ENCODE peak calls at places on chromosomes 16 and 17, in seven cellular contexts. One of them, this sample, is unnamed.

GRCh38 chr17:82822281-82822680 is 17.5 kb downstream of the ZNF750 start:
- DNase-seq in stomach: no peak
- DNase-seq in cardiac muscle cell: no peak
- DNase-seq in endodermal cell: no peak
- DNase-seq in fibroblast of pulmonary artery: no peak
- DNase-seq in HFFc6: no peak
- DNase-seq in Panc1: no peak
- DNase-seq in this sample: no peak

GRCh38 chr17:41196068-41196467 is 6.4 kb downstream of the KRTAP9-1 start:
- DNase-seq in Panc1: no peak
- DNase-seq in fibroblast of pulmonary artery: no peak
- DNase-seq in endodermal cell: no peak
- DNase-seq in cardiac muscle cell: no peak
- DNase-seq in HFFc6: no peak
- DNase-seq in stomach: no peak
- DNase-seq in this sample: no peak

GRCh38 chr17:15257316-15257925 is 7.7 kb downstream of the PMP22 start:
- DNase-seq in Panc1: peak; percentile 53
- DNase-seq in stomach: peak; percentile 76
- DNase-seq in HFFc6: peak; percentile 82
- DNase-seq in fibroblast of pulmonary artery: peak; percentile 78
- DNase-seq in cardiac muscle cell: peak; percentile 74
- DNase-seq in endodermal cell: peak; percentile 95
- DNase-seq in this sample: peak; percentile 38

GRCh38 chr17:18028684-18029540 is 10.1 kb downstream of the ATPAF2 start:
- DNase-seq in endodermal cell: peak; percentile 42
- DNase-seq in fibroblast of pulmonary artery: no peak
- DNase-seq in HFFc6: no peak
- DNase-seq in Panc1: no peak
- DNase-seq in stomach: no peak
- DNase-seq in cardiac muscle cell: no peak
- DNase-seq in this sample: no peak

GRCh38 chr17:15883617-15884111 is 61.3 kb upstream of the ADORA2B start:
- DNase-seq in endodermal cell: no peak
- DNase-seq in cardiac muscle cell: no peak
- DNase-seq in Panc1: peak; percentile 67
- DNase-seq in stomach: no peak
- DNase-seq in HFFc6: peak; percentile 69
- DNase-seq in fibroblast of pulmonary artery: peak; percentile 86
- DNase-seq in this sample: peak; percentile 62

GRCh38 chr16:49417354-49417753 is 43.8 kb downstream of the C16orf78 start:
- DNase-seq in endodermal cell: no peak
- DNase-seq in stomach: no peak
- DNase-seq in cardiac muscle cell: no peak
- DNase-seq in fibroblast of pulmonary artery: no peak
- DNase-seq in HFFc6: no peak
- DNase-seq in Panc1: no peak
- DNase-seq in this sample: no peak

GRCh38 chr17:79997004-79997673 is 38.5 kb downstream of the TBC1D16 start:
- DNase-seq in HFFc6: no peak
- DNase-seq in Panc1: no peak
- DNase-seq in cardiac muscle cell: no peak
- DNase-seq in stomach: no peak
- DNase-seq in endodermal cell: no peak
- DNase-seq in fibroblast of pulmonary artery: no peak
- DNase-seq in this sample: no peak

GRCh38 chr16:66289051-66289680 is 77.3 kb upstream of the CDH5 start:
- DNase-seq in endodermal cell: peak; percentile 38
- DNase-seq in HFFc6: no peak
- DNase-seq in cardiac muscle cell: no peak
- DNase-seq in fibroblast of pulmonary artery: no peak
- DNase-seq in stomach: no peak
- DNase-seq in Panc1: no peak
- DNase-seq in this sample: no peak

GRCh38 chr17:17366941-17367885 is 64.0 kb downstream of the NT5M start:
- DNase-seq in Panc1: no peak
- DNase-seq in HFFc6: no peak
- DNase-seq in fibroblast of pulmonary artery: no peak
- DNase-seq in cardiac muscle cell: no peak
- DNase-seq in stomach: no peak
- DNase-seq in endodermal cell: peak; percentile 45
- DNase-seq in this sample: no peak

GRCh38 chr17:40307691-40308289 is 1.2 kb upstream of the RARA start:
- DNase-seq in stomach: no peak
- DNase-seq in fibroblast of pulmonary artery: peak; percentile 51
- DNase-seq in cardiac muscle cell: no peak
- DNase-seq in HFFc6: no peak
- DNase-seq in endodermal cell: no peak
- DNase-seq in Panc1: no peak
- DNase-seq in this sample: no peak

GRCh38 chr17:78378225-78379133 is at the start of gene PGS1:
- DNase-seq in stomach: peak; percentile 83
- DNase-seq in endodermal cell: peak; percentile 94
- DNase-seq in fibroblast of pulmonary artery: peak; percentile 74
- DNase-seq in Panc1: no peak
- DNase-seq in cardiac muscle cell: peak; percentile 84
- DNase-seq in HFFc6: peak; percentile 62
- DNase-seq in this sample: no peak

GRCh38 chr17:44786551-44787081 is 27.8 kb downstream of the ADAM11 start:
- DNase-seq in endodermal cell: peak; percentile 54
- DNase-seq in cardiac muscle cell: peak; percentile 83
- DNase-seq in stomach: no peak
- DNase-seq in fibroblast of pulmonary artery: no peak
- DNase-seq in HFFc6: no peak
- DNase-seq in Panc1: no peak
- DNase-seq in this sample: no peak

GRCh38 chr17:64111831-64112230 is 18.1 kb downstream of the ERN1 start:
- DNase-seq in fibroblast of pulmonary artery: no peak
- DNase-seq in cardiac muscle cell: no peak
- DNase-seq in Panc1: no peak
- DNase-seq in stomach: no peak
- DNase-seq in endodermal cell: no peak
- DNase-seq in HFFc6: no peak
- DNase-seq in this sample: no peak

GRCh38 chr16:58970775-58971174 is 236.7 kb upstream of the GOT2 start:
- DNase-seq in fibroblast of pulmonary artery: peak; percentile 4
- DNase-seq in HFFc6: peak; percentile 23
- DNase-seq in Panc1: no peak
- DNase-seq in stomach: no peak
- DNase-seq in endodermal cell: no peak
- DNase-seq in cardiac muscle cell: no peak
- DNase-seq in this sample: no peak

DNA sequence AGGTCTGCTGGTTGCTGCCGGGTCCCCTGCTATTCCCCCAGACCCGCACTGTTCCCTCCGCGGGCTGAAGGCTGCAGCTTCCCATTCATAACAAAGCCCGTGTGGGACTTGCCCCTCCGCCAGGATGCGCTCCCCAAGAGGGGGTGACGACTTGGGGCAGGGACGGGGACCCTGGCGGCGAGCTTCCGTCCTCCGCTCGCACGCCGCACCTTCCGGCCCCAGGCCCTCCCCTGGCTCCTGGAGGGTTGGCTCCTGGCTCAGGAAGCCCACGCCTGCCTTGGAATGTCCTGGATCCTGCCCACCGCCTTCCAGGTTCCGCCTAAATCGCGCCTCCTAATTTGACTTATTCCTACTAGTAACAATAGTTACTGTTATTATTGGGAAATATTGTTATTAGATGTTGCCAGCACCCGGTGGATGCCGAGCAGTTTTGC is 1.1 kb upstream of the TFAP4 start:
- DNase-seq in Panc1: no peak
- DNase-seq in cardiac muscle cell: peak; percentile 61
- DNase-seq in HFFc6: peak; percentile 19
- DNase-seq in fibroblast of pulmonary artery: peak; percentile 75
- DNase-seq in endodermal cell: peak; percentile 92
- DNase-seq in stomach: peak; percentile 62
- DNase-seq in this sample: no peak
- TF ChIP-seq CTCF in Panc1: no peak
- TF ChIP-seq CTCF in cardiac muscle cell: peak; percentile 35
- TF ChIP-seq CTCF in HFFc6: peak; percentile 64
- TF ChIP-seq CTCF in fibroblast of pulmonary artery: no peak
- TF ChIP-seq CTCF in endodermal cell: peak; percentile 82
- TF ChIP-seq CTCF in stomach: peak; percentile 20
- TF ChIP-seq CTCF in this sample: peak; percentile 34

GRCh38 chr16:85481206-85481605 is 131.9 kb upstream of the GSE1 start:
- DNase-seq in cardiac muscle cell: no peak
- DNase-seq in fibroblast of pulmonary artery: no peak
- DNase-seq in stomach: no peak
- DNase-seq in endodermal cell: no peak
- DNase-seq in Panc1: no peak
- DNase-seq in HFFc6: no peak
- DNase-seq in this sample: no peak

GRCh38 chr16:85481738-85482137 is 131.4 kb upstream of the GSE1 start:
- DNase-seq in HFFc6: no peak
- DNase-seq in cardiac muscle cell: no peak
- DNase-seq in stomach: no peak
- DNase-seq in endodermal cell: no peak
- DNase-seq in fibroblast of pulmonary artery: no peak
- DNase-seq in Panc1: no peak
- DNase-seq in this sample: no peak

GRCh38 chr16:85477801-85478363 is 135.2 kb upstream of the GSE1 start:
- DNase-seq in fibroblast of pulmonary artery: no peak
- DNase-seq in Panc1: no peak
- DNase-seq in stomach: no peak
- DNase-seq in endodermal cell: no peak
- DNase-seq in cardiac muscle cell: no peak
- DNase-seq in HFFc6: no peak
- DNase-seq in this sample: no peak

GRCh38 chr16:85480727-85481101 is 132.4 kb upstream of the GSE1 start:
- DNase-seq in endodermal cell: no peak
- DNase-seq in Panc1: no peak
- DNase-seq in fibroblast of pulmonary artery: no peak
- DNase-seq in cardiac muscle cell: no peak
- DNase-seq in stomach: no peak
- DNase-seq in HFFc6: no peak
- DNase-seq in this sample: no peak

DNA sequence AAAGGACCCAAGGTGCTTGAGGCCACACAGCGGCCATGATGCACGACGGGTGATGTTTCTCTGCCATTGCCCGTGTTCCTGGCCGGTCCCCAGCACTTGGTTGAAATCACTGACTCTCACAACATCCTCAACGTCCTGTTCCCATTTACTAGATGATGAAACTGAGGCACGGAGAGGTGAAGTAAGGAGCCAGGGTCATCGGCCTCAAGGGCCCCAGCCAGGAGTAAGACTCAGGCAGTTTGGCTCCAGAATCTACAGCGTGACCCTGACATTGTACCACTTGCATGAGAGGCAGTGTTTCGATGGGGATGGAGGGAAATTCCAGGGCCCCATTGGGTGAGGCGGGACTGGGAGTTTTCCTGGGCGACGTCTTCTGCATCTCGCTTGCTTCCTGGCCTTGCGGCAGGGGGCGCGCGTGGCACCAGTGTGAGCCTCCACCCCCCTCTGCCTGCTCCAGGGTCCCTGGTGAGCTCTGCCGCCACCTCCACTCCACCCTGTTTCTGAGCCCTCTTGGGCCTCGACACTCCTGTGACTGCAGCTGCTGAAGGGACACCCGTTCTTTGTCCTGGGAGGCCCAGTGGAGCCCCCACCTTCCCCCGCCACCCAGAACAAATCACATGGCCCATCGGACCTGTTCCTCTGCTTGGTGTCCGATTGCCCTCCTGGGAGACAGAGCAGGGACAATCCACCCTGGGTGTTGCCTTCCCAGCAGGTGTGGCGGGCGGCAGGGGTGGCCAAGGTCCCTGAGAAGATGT is 133.0 kb upstream of the GSE1 start:
- DNase-seq in endodermal cell: peak; percentile 84
- DNase-seq in stomach: peak; percentile 72
- DNase-seq in Panc1: no peak
- DNase-seq in fibroblast of pulmonary artery: no peak
- DNase-seq in HFFc6: no peak
- DNase-seq in cardiac muscle cell: peak; percentile 67
- DNase-seq in this sample: no peak
- TF ChIP-seq CTCF in endodermal cell: peak; percentile 64
- TF ChIP-seq CTCF in stomach: peak; percentile 56
- TF ChIP-seq CTCF in Panc1: no peak
- TF ChIP-seq CTCF in fibroblast of pulmonary artery: no peak
- TF ChIP-seq CTCF in HFFc6: no peak
- TF ChIP-seq CTCF in cardiac muscle cell: peak; percentile 14
- TF ChIP-seq CTCF in this sample: peak; percentile 12

GRCh38 chr17:49583226-49583625 is 7.6 kb downstream of the NXPH3 start:
- DNase-seq in endodermal cell: no peak
- DNase-seq in Panc1: no peak
- DNase-seq in stomach: no peak
- DNase-seq in cardiac muscle cell: no peak
- DNase-seq in fibroblast of pulmonary artery: no peak
- DNase-seq in HFFc6: no peak
- DNase-seq in this sample: no peak

GRCh38 chr17:49587366-49588073 is 11.8 kb downstream of the NXPH3 start:
- DNase-seq in Panc1: no peak
- DNase-seq in stomach: no peak
- DNase-seq in cardiac muscle cell: no peak
- DNase-seq in endodermal cell: no peak
- DNase-seq in HFFc6: no peak
- DNase-seq in fibroblast of pulmonary artery: no peak
- DNase-seq in this sample: no peak

GRCh38 chr17:49583889-49584288 is 8.2 kb downstream of the NXPH3 start:
- DNase-seq in stomach: no peak
- DNase-seq in HFFc6: no peak
- DNase-seq in Panc1: no peak
- DNase-seq in endodermal cell: no peak
- DNase-seq in cardiac muscle cell: no peak
- DNase-seq in fibroblast of pulmonary artery: no peak
- DNase-seq in this sample: no peak

GRCh38 chr17:49582789-49583188 is 7.1 kb downstream of the NXPH3 start:
- DNase-seq in cardiac muscle cell: no peak
- DNase-seq in HFFc6: peak; percentile 19
- DNase-seq in fibroblast of pulmonary artery: no peak
- DNase-seq in Panc1: no peak
- DNase-seq in stomach: no peak
- DNase-seq in endodermal cell: no peak
- DNase-seq in this sample: no peak

GRCh38 chr17:49585422-49586027 is 9.9 kb downstream of the NXPH3 start:
- DNase-seq in endodermal cell: peak; percentile 94
- DNase-seq in HFFc6: no peak
- DNase-seq in stomach: no peak
- DNase-seq in fibroblast of pulmonary artery: no peak
- DNase-seq in cardiac muscle cell: no peak
- DNase-seq in Panc1: no peak
- DNase-seq in this sample: no peak
- TF ChIP-seq CTCF in endodermal cell: peak; percentile 74
- TF ChIP-seq CTCF in HFFc6: peak; percentile 47
- TF ChIP-seq CTCF in stomach: no peak
- TF ChIP-seq CTCF in fibroblast of pulmonary artery: peak; percentile 33
- TF ChIP-seq CTCF in cardiac muscle cell: peak; percentile 20
- TF ChIP-seq CTCF in Panc1: no peak
- TF ChIP-seq CTCF in this sample: peak; percentile 32

DNA sequence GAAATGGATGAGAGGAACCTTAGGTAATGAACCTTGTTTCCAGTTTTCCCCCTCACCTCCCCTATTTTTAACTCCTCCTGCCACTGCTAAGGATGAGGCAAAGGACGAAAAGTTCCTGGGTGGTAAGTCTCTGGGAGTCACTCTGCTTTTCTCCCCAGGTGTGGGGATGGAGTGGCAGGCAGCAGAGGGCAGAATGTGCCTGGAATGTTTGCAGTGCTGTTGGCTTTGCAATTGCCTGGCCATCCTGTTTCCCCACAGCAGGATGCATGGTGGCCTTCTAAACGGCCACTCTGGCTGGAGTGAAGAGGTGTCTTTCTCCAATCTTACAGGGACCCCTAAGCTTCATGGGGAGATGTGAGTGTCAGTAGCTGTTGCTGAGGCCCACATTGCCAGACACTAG is 432.5 kb upstream of the ZFHX3 start:
- DNase-seq in fibroblast of pulmonary artery: no peak
- DNase-seq in Panc1: no peak
- DNase-seq in endodermal cell: peak; percentile 56
- DNase-seq in HFFc6: no peak
- DNase-seq in cardiac muscle cell: no peak
- DNase-seq in stomach: no peak
- DNase-seq in this sample: no peak
- TF ChIP-seq CTCF in fibroblast of pulmonary artery: no peak
- TF ChIP-seq CTCF in Panc1: no peak
- TF ChIP-seq CTCF in endodermal cell: peak; percentile 37
- TF ChIP-seq CTCF in HFFc6: no peak
- TF ChIP-seq CTCF in cardiac muscle cell: no peak
- TF ChIP-seq CTCF in stomach: no peak
- TF ChIP-seq CTCF in this sample: no peak

This sample was measured in AG04450.